ENCODE peak calls at places on chromosomes 11 and 22, in four cellular contexts. N is stimulated activated effector memory CD8-positive, alpha-beta T cell treated with anti-CD3 and anti-CD28 coated beads, Interleukin-12 subunit alpha, Interleukin-12 subunit beta, amount 100 ng/mL, for 72 hours; H is Calu3; I is GM04504. D is an unnamed sample.

GRCh38 chr11:27995082-27995481 is 112.9 kb downstream of the KIF18A start:
- DNase-seq in N (no peak), H (no peak), I (peak), D (no peak)

GRCh38 chr22:29799217-29799680 is 32.1 kb downstream of the UQCR10 start:
- DNase-seq in N (no peak), H (peak), I (peak), D (no peak)

GRCh38 chr11:64869571-64870175 is 8.7 kb downstream of the EHD1 start:
- DNase-seq in N (no peak), H (no peak), I (no peak), D (no peak)

GRCh38 chr11:34148504-34149165 is 43.2 kb downstream of the NAT10 start:
- DNase-seq in N (no peak), H (no peak), I (no peak), D (no peak)

GRCh38 chr11:93536346-93536871 is 6.8 kb downstream of the SMCO4 start:
- DNase-seq in N (no peak), H (no peak), I (no peak), D (no peak)

GRCh38 chr11:101348786-101349185 is 219.2 kb upstream of the PGR start:
- DNase-seq in N (no peak), H (no peak), I (peak), D (no peak)

GRCh38 chr11:7511405-7511804 is 2.4 kb upstream of the PPFIBP2 start:
- DNase-seq in N (no peak), H (no peak), I (no peak), D (no peak)

GRCh38 chr11:59801981-59802638 is 8.5 kb downstream of the MRPL16 start:
- DNase-seq in N (no peak), H (no peak), I (no peak), D (no peak)

GRCh38 chr11:95788921-95789505 is 569 bp downstream of the FAM76B start:
- DNase-seq in N (no peak), H (peak), I (peak), D (peak)

GRCh38 chr11:78313898-78314297 is 103.7 kb downstream of the GAB2 start:
- DNase-seq in N (no peak), H (no peak), I (no peak), D (no peak)

GRCh38 chr22:35804421-35804820 is 86.7 kb downstream of the APOL5 start:
- DNase-seq in N (no peak), H (no peak), I (no peak), D (no peak)

GRCh38 chr22:22748756-22749155 is 104.3 kb downstream of the GGTLC2 start:
- DNase-seq in N (no peak), H (no peak), I (no peak), D (no peak)

GRCh38 chr11:75667268-75667830 is 1.5 kb downstream of the MAP6 start:
- DNase-seq in N (no peak), H (peak), I (no peak), D (no peak)

GRCh38 chr22:49648053-49648452 is 179.6 kb downstream of the BRD1 start:
- DNase-seq in N (no peak), H (no peak), I (no peak), D (no peak)

GRCh38 chr11:129408865-129409444 is 33.3 kb downstream of the BARX2 start:
- DNase-seq in N (no peak), H (no peak), I (no peak), D (no peak)

GRCh38 chr11:18704698-18705097 is 6.1 kb downstream of the TMEM86A start:
- DNase-seq in N (no peak), H (no peak), I (no peak), D (no peak)

GRCh38 chr11:11037162-11037732 is 179.4 kb upstream of the ZBED5 start:
- DNase-seq in N (no peak), H (no peak), I (no peak), D (no peak)

GRCh38 chr11:2535673-2536439 is 91.0 kb downstream of the KCNQ1 start:
- DNase-seq in N (no peak), H (no peak), I (no peak), D (no peak)

GRCh38 chr11:16169541-16169940 is 186.8 kb downstream of the SOX6 start:
- DNase-seq in N (no peak), H (no peak), I (peak), D (no peak)

GRCh38 chr11:69662021-69662698 is 13.0 kb downstream of the LTO1 start:
- DNase-seq in N (no peak), H (no peak), I (no peak), D (no peak)

GRCh38 chr11:109236696-109237095 is 185.3 kb upstream of the C11orf87 start:
- DNase-seq in N (no peak), H (no peak), I (no peak), D (no peak)

GRCh38 chr11:45654242-45654641 is 11.2 kb downstream of the CHST1 start:
- DNase-seq in N (no peak), H (no peak), I (no peak), D (no peak)

GRCh38 chr22:40423246-40423753 is 52.9 kb downstream of the SGSM3 start:
- DNase-seq in N (no peak), H (no peak), I (no peak), D (no peak)

GRCh38 chr11:17848709-17849108 is 114.1 kb downstream of the KCNC1 start:
- DNase-seq in N (no peak), H (no peak), I (no peak), D (no peak)

GRCh38 chr11:74820763-74821162 is 72.1 kb downstream of the RNF169 start:
- DNase-seq in N (no peak), H (no peak), I (peak), D (no peak)

GRCh38 chr22:46087816-46088277 is 62.5 kb upstream of the PPARA start:
- DNase-seq in N (no peak), H (peak), I (peak), D (no peak)

GRCh38 chr11:37712246-37712645 is 1114.2 kb upstream of the RAG2 start:
- DNase-seq in N (no peak), H (no peak), I (no peak), D (no peak)

GRCh38 chr22:27218521-27218920 is 561.1 kb downstream of the MIAT start:
- DNase-seq in N (no peak), H (no peak), I (no peak), D (no peak)

GRCh38 chr22:44664149-44664548 is 37.9 kb upstream of the PRR5 start:
- DNase-seq in N (no peak), H (no peak), I (no peak), D (peak)

GRCh38 chr11:69253028-69253427 is 40.9 kb upstream of the MYEOV start:
- DNase-seq in N (no peak), H (peak), I (peak), D (no peak)

GRCh38 chr11:108636222-108636621 is 28.6 kb upstream of the DDX10 start:
- DNase-seq in N (no peak), H (no peak), I (no peak), D (no peak)

GRCh38 chr11:67283490-67283963 is 5.6 kb upstream of the ANKRD13D start:
- DNase-seq in N (no peak), H (no peak), I (no peak), D (no peak)